ENCODE peak calls at places on chromosomes 1 and 21, in eight cellular contexts. Z, H, G, Y, O, F, P and B are unnamed samples.
A peak's percentile ranks its signal among the peaks of the same experiment; 100 is the strongest.

GRCh38 chr1:207944571-207944970 is 33.6 kb upstream of the CD34 start:
- DNase-seq in Z (no peak), H (no peak), G (no peak), Y (no peak), O (no peak), F (no peak), P (no peak), B (no peak)

GRCh38 chr1:29623501-29623900 is 387.2 kb downstream of the PTPRU start:
- DNase-seq in Z (no peak), H (no peak), G (no peak), Y (no peak), O (no peak), F (no peak), P (no peak), B (no peak)

GRCh38 chr1:15206418-15207030 is 40.5 kb upstream of the FHAD1 start:
- DNase-seq in Z (no peak), H (no peak), G (no peak), Y (no peak), O (no peak), F (peak; percentile 88), P (no peak), B (peak; percentile 23)

GRCh38 chr1:215198021-215198420 is 115.5 kb downstream of the KCNK2 start:
- DNase-seq in Z (no peak), H (no peak), G (no peak), Y (no peak), O (no peak), F (no peak), P (no peak), B (no peak)

GRCh38 chr1:170296642-170297041 is 150.9 kb downstream of the NTMT2 start:
- DNase-seq in Z (no peak), H (no peak), G (no peak), Y (no peak), O (no peak), F (no peak), P (no peak), B (no peak)

GRCh38 chr1:115239148-115239820 is 98.8 kb downstream of the NGF start:
- DNase-seq in Z (no peak), H (no peak), G (no peak), Y (no peak), O (no peak), F (no peak), P (no peak), B (no peak)

GRCh38 chr1:161843156-161843555 is 77.0 kb downstream of the ATF6 start:
- DNase-seq in Z (no peak), H (no peak), G (no peak), Y (no peak), O (no peak), F (no peak), P (no peak), B (no peak)

GRCh38 chr1:234065794-234066447 is 161.4 kb downstream of the SLC35F3 start:
- DNase-seq in Z (peak; percentile 70), H (peak; percentile 70), G (peak; percentile 58), Y (peak; percentile 86), O (peak; percentile 95), F (peak; percentile 40), P (no peak), B (peak; percentile 47)

GRCh38 chr1:95380909-95381308 is 146.9 kb downstream of the RWDD3 start:
- DNase-seq in Z (no peak), H (no peak), G (no peak), Y (no peak), O (no peak), F (no peak), P (no peak), B (no peak)

GRCh38 chr1:169538998-169539871 is 47.0 kb downstream of the F5 start:
- DNase-seq in Z (no peak), H (no peak), G (no peak), Y (no peak), O (no peak), F (peak; percentile 23), P (no peak), B (no peak)

GRCh38 chr1:35931424-35932157 is 686 bp downstream of the AGO3 start:
- DNase-seq in Z (peak; percentile 22), H (peak; percentile 66), G (no peak), Y (peak; percentile 40), O (no peak), F (peak; percentile 3), P (no peak), B (peak; percentile 44)

GRCh38 chr1:18878538-18879220 is 19.2 kb upstream of the TAS1R2 start:
- DNase-seq in Z (no peak), H (no peak), G (no peak), Y (no peak), O (no peak), F (no peak), P (no peak), B (no peak)

GRCh38 chr1:88013485-88013884 is 670.6 kb upstream of the PKN2 start:
- DNase-seq in Z (no peak), H (no peak), G (no peak), Y (no peak), O (no peak), F (no peak), P (no peak), B (no peak)

GRCh38 chr1:197399691-197400521 is 131.9 kb downstream of the CRB1 start:
- DNase-seq in Z (peak; percentile 46), H (no peak), G (peak; percentile 35), Y (no peak), O (no peak), F (peak; percentile 59), P (no peak), B (no peak)

GRCh38 chr1:159790237-159790917 is 9.6 kb downstream of the DUSP23 start:
- DNase-seq in Z (peak; percentile 52), H (no peak), G (peak; percentile 55), Y (no peak), O (no peak), F (peak; percentile 16), P (no peak), B (no peak)

GRCh38 chr1:90763506-90763905 is 46.4 kb upstream of the BARHL2 start:
- DNase-seq in Z (no peak), H (no peak), G (no peak), Y (no peak), O (no peak), F (no peak), P (no peak), B (no peak)

GRCh38 chr1:90773812-90774211 is 56.7 kb upstream of the BARHL2 start:
- DNase-seq in Z (no peak), H (no peak), G (no peak), Y (no peak), O (no peak), F (no peak), P (no peak), B (no peak)

GRCh38 chr1:90763930-90764329 is 46.8 kb upstream of the BARHL2 start:
- DNase-seq in Z (no peak), H (no peak), G (no peak), Y (no peak), O (no peak), F (no peak), P (no peak), B (no peak)

GRCh38 chr1:90768098-90768497 is 51.0 kb upstream of the BARHL2 start:
- DNase-seq in Z (no peak), H (no peak), G (no peak), Y (no peak), O (no peak), F (no peak), P (no peak), B (no peak)

GRCh38 chr1:90768826-90769225 is 51.7 kb upstream of the BARHL2 start:
- DNase-seq in Z (no peak), H (no peak), G (no peak), Y (no peak), O (no peak), F (no peak), P (no peak), B (no peak)
- TF ChIP-seq EP300 in Z (no peak), H (no peak), G (no peak), Y (no peak), O (no peak), F (no peak), P (no peak), B (no peak)

GRCh38 chr1:117562581-117563491 is 43.0 kb upstream of the TENT5C start:
- DNase-seq in Z (no peak), H (peak; percentile 48), G (no peak), Y (peak; percentile 80), O (peak; percentile 24), F (no peak), P (no peak), B (no peak)

GRCh38 chr1:117559985-117560384 is 45.9 kb upstream of the TENT5C start:
- DNase-seq in Z (no peak), H (no peak), G (no peak), Y (no peak), O (no peak), F (no peak), P (no peak), B (no peak)

GRCh38 chr1:117563492-117563875 is 42.4 kb upstream of the TENT5C start:
- DNase-seq in Z (no peak), H (no peak), G (no peak), Y (no peak), O (peak; percentile 8), F (no peak), P (no peak), B (no peak)

GRCh38 chr1:117561071-117561470 is 44.8 kb upstream of the TENT5C start:
- DNase-seq in Z (no peak), H (no peak), G (no peak), Y (no peak), O (no peak), F (no peak), P (no peak), B (no peak)

DNA sequence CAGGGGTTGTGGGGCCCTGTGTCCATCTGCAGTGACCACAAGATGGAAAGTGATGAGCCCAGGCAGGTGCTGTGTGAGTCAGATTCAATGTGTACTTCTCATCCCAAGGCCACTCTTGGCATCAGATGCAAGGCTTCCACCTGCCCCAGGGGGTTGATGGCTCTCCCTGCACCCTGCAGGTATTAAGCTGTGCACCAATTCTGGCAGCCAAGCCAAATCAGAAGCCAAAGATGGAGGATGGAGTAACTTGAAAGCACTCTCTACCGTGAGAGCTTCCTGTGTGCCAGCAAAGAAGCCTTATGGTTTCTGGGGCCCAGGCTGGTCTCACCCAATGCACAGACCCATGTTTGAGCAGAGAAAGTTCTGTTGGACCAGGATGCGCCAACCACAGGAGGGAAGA is 44.3 kb upstream of the TENT5C start:
- DNase-seq in Z (no peak), H (no peak), G (no peak), Y (no peak), O (peak; percentile 28), F (no peak), P (no peak), B (no peak)
- TF ChIP-seq EP300 in Z (no peak), H (no peak), G (no peak), Y (no peak), O (no peak), F (no peak), P (no peak), B (no peak)

DNA sequence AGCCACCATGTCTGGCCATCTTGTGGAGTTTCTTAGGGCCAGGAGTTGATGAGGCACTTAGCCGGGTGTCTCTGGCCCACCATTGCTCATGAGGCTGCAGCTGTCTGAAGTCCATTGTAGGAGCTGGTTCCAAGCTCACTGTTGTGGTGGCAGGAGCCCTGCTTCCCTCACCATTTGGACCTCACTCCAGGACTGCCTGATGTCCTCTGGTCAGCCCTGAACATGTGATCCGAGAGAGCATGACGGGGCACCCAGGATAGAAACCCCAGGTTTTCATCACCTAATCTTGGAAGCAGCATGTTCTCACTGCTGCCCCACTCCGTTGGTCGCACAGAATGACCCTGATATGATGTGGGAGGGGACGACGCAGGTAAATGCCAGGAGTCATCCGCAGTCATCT is 56.2 kb upstream of the FAM3B start:
- DNase-seq in Z (no peak), H (no peak), G (no peak), Y (no peak), O (no peak), F (no peak), P (no peak), B (no peak)
- TF ChIP-seq EP300 in Z (no peak), H (no peak), G (no peak), Y (no peak), O (no peak), F (no peak), P (no peak), B (no peak)

GRCh38 chr1:45008516-45008915 is 2.6 kb downstream of the HECTD3 start:
- DNase-seq in Z (no peak), H (no peak), G (no peak), Y (no peak), O (no peak), F (no peak), P (no peak), B (no peak)
- TF ChIP-seq EP300 in Z (no peak), H (no peak), G (no peak), Y (no peak), O (no peak), F (no peak), P (no peak), B (no peak)